ENCODE peak calls at places on chromosomes 13 and 19, in six cellular contexts. N is transverse colon, R is upper lobe of left lung, T is stomach, H is tibial nerve, C is sigmoid colon. W is an unnamed sample.

GRCh38 chr19:4375164-4375619 is 25.2 kb downstream of the SH3GL1 start:
- DNase-seq in N (peak; percentile 80), R (peak; percentile 60), T (peak; percentile 71), H (no peak), C (peak; percentile 78), W (no peak)

GRCh38 chr13:24727731-24728601 is 36.0 kb upstream of the RNF17 start:
- DNase-seq in N (peak; percentile 71), R (no peak), T (peak; percentile 75), H (peak; percentile 70), C (no peak), W (no peak)

GRCh38 chr19:55544014-55544413 is 1.3 kb downstream of the SBK3 start:
- DNase-seq in N (no peak), R (no peak), T (no peak), H (no peak), C (no peak), W (no peak)

GRCh38 chr19:46635920-46636761 is at the start of gene GNG8:
- DNase-seq in N (no peak), R (peak; percentile 83), T (no peak), H (no peak), C (no peak), W (no peak)

GRCh38 chr13:42318570-42318969 is 46.6 kb downstream of the AKAP11 start:
- DNase-seq in N (no peak), R (no peak), T (no peak), H (no peak), C (no peak), W (no peak)

GRCh38 chr19:13987101-13987890 is 18.8 kb downstream of the RFX1 start:
- DNase-seq in N (no peak), R (peak; percentile 76), T (peak; percentile 45), H (peak; percentile 27), C (no peak), W (no peak)

GRCh38 chr19:18427752-18428131 is 8.5 kb downstream of the SSBP4 start:
- DNase-seq in N (no peak), R (peak; percentile 68), T (no peak), H (no peak), C (no peak), W (no peak)

GRCh38 chr13:66780814-66781213 is 449.3 kb downstream of the PCDH9 start:
- DNase-seq in N (no peak), R (no peak), T (no peak), H (no peak), C (no peak), W (no peak)

GRCh38 chr13:71854401-71854800 is 12.6 kb downstream of the DACH1 start:
- DNase-seq in N (no peak), R (no peak), T (no peak), H (no peak), C (no peak), W (no peak)

GRCh38 chr13:80835902-80836301 is 495.0 kb upstream of the SPRY2 start:
- DNase-seq in N (no peak), R (no peak), T (no peak), H (no peak), C (no peak), W (no peak)

GRCh38 chr13:29162638-29163037 is 342.5 kb downstream of the MTUS2 start:
- DNase-seq in N (no peak), R (no peak), T (no peak), H (no peak), C (no peak), W (no peak)

GRCh38 chr13:42047561-42048322 is 706 bp upstream of the DGKH start:
- DNase-seq in N (peak; percentile 76), R (peak; percentile 80), T (peak; percentile 57), H (peak; percentile 21), C (peak; percentile 70), W (no peak)

GRCh38 chr13:74325106-74325505 is 190.9 kb upstream of the KLF12 start:
- DNase-seq in N (no peak), R (no peak), T (no peak), H (peak; percentile 9), C (peak; percentile 72), W (no peak)

GRCh38 chr13:101845501-101846012 is 393.1 kb downstream of the ITGBL1 start:
- DNase-seq in N (no peak), R (no peak), T (no peak), H (no peak), C (no peak), W (no peak)

GRCh38 chr13:47178090-47178950 is 281.5 kb upstream of the HTR2A start:
- DNase-seq in N (no peak), R (no peak), T (no peak), H (no peak), C (no peak), W (no peak)

GRCh38 chr19:47109541-47110375 is 3.8 kb downstream of the ZC3H4 start:
- DNase-seq in N (peak; percentile 56), R (no peak), T (no peak), H (no peak), C (no peak), W (no peak)

GRCh38 chr19:52993342-52994178 is 20.2 kb upstream of the ERVV-1 start:
- DNase-seq in N (peak; percentile 86), R (peak; percentile 94), T (peak; percentile 85), H (peak; percentile 70), C (peak; percentile 88), W (no peak)
- H3K4me3 ChIP-seq in N (peak overlapping the region; percentile 28), R (peak overlapping the region; percentile 40), T (peak overlapping the region; percentile 62), H (peak overlapping the region; percentile 54), C (peak overlapping the region; percentile 44), W (peak overlapping the region; percentile 59)

GRCh38 chr13:106540613-106541012 is 5.2 kb upstream of the EFNB2 start:
- DNase-seq in N (no peak), R (no peak), T (no peak), H (no peak), C (no peak), W (no peak)
- H3K4me1 ChIP-seq in N (peaks cover 3% of the 10 kb centered on the region), R (peaks cover 11% of the 10 kb centered on the region), T (peaks cover 11% of the 10 kb centered on the region), H (no peaks in the 10 kb centered on the region), C (peaks cover 6% of the 10 kb centered on the region), W (peaks cover 17% of the 10 kb centered on the region)

DNA sequence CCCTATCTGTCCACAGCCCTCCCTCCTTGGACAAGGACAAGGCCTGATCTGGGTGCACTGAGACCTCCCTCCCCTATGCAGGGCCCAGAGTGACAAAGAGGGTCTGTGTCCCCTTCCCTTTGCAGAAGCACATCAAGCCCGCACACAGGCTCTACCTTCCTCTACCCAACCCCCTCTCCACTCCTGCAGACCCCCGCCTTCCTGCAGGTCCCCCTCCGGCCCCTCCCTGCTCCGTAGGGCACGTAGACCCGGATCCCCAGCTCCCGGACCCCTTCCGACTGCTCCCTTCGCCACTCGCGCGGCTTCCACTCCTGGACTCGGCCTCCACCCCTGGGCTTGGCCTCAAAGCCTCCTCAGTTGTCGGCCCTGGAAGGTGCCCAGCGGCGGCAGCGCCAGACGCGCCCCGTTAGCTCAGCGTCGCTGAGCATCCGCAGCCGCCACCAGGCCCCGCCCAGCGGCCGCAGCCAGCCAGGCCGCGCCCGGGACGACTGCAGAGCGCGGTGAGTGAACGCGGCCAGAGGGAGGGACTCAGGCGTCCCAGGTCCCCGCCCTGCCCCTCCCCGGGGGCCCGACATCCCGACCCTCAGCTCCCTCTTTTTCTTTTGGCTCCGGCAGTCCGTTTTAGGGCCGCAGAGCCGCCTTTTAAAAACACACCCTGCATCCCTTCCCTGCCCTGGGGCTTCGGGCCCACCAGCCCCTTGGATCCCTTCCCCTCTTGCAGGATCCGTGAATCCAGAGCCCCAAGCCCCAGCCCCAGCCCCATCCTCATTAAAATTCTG is 1.6 kb upstream of the MYADM start:
- DNase-seq in N (peak; percentile 81), R (peak; percentile 96), T (peak; percentile 71), H (no peak), C (peak; percentile 91), W (no peak)
- TF ChIP-seq EP300 in N (no peak), R (no peak), T (no peak), H (no peak), C (no peak), W (no peak)

GRCh38 chr19:33557720-33558119 is 36.1 kb upstream of the PEPD start:
- DNase-seq in N (no peak), R (no peak), T (no peak), H (no peak), C (peak; percentile 35), W (no peak)
- H3K4me3 ChIP-seq in N (no peak overlapping the region), R (no peak overlapping the region), T (no peak overlapping the region), H (no peak overlapping the region), C (no peak overlapping the region), W (no peak overlapping the region)

DNA sequence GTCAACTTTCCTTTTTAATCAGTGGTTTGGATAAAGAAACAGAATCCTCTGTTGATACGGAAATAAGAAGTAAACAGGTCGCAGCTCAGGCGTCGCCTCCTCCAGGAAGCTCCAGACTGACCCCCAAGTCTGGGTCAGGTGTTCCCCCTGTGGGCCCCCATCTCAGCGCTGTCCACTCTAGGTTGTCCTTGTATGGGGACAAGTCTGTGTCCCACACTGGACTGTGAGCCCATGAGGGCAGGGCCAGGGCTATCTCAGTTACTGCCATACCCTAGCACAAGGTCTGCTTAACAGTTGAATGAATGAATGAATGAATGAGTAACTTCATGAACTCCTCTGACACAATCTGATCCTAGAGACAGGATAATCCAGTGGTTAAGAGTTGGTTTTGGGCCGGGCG is 7.5 kb downstream of the CLASRP start:
- DNase-seq in N (no peak), R (no peak), T (no peak), H (no peak), C (no peak), W (no peak)
- H3K4me1 ChIP-seq in N (peaks cover 9% of the 10 kb centered on the region), R (peaks cover 34% of the 10 kb centered on the region), T (peaks cover 89% of the 10 kb centered on the region), H (no peaks in the 10 kb centered on the region), C (peaks cover 68% of the 10 kb centered on the region), W (peaks cover 83% of the 10 kb centered on the region)